ENCODE peak calls at places on chromosomes 16 and 17, in four cellular contexts. A is nephron progenitor cell, W is non-pigmented ciliary epithelial cell, S is adipocyte. N is an unnamed sample.

GRCh38 chr17:44581868-44582267 is 24.6 kb downstream of the FZD2 start:
- DNase-seq in A (no peak), W (no peak), S (no peak), N (no peak)

GRCh38 chr17:1733047-1733357 is 8.5 kb downstream of the WDR81 start:
- DNase-seq in A (no peak), W (no peak), S (no peak), N (no peak)

GRCh38 chr16:75244225-75244792 is 7.1 kb downstream of the BCAR1 start:
- DNase-seq in A (no peak), W (no peak), S (peak; percentile 68), N (no peak)

GRCh38 chr16:30985401-30986128 is 558 bp downstream of the HSD3B7 start:
- DNase-seq in A (no peak), W (no peak), S (no peak), N (no peak)

GRCh38 chr17:4635823-4636375 is 5.6 kb downstream of the ALOX15 start:
- DNase-seq in A (no peak), W (no peak), S (no peak), N (no peak)

GRCh38 chr17:46834846-46835245 is 16.4 kb upstream of the WNT3 start:
- DNase-seq in A (no peak), W (no peak), S (no peak), N (no peak)

GRCh38 chr17:46889992-46890564 is 32.9 kb upstream of the GOSR2 start:
- DNase-seq in A (no peak), W (no peak), S (no peak), N (no peak)

GRCh38 chr17:40124279-40125141 is 2.7 kb downstream of the MSL1 start:
- DNase-seq in A (no peak), W (no peak), S (peak; percentile 63), N (no peak)

GRCh38 chr16:84308120-84308519 is 13.4 kb downstream of the WFDC1 start:
- DNase-seq in A (peak; percentile 78), W (no peak), S (peak; percentile 66), N (peak; percentile 12)

GRCh38 chr17:29283496-29283895 is 10.5 kb downstream of the NUFIP2 start:
- DNase-seq in A (no peak), W (no peak), S (peak; percentile 61), N (no peak)

GRCh38 chr16:70520612-70521297 is 2.6 kb downstream of the COG4 start:
- DNase-seq in A (no peak), W (peak; percentile 59), S (peak; percentile 58), N (no peak)

GRCh38 chr16:30567991-30568638 is 3.4 kb downstream of the ZNF688 start:
- DNase-seq in A (no peak), W (no peak), S (peak; percentile 58), N (no peak)

GRCh38 chr17:47905221-47905733 is 9.2 kb downstream of the SP2 start:
- DNase-seq in A (no peak), W (peak; percentile 37), S (peak; percentile 87), N (no peak)

GRCh38 chr16:53465606-53466290 is 31.5 kb downstream of the RBL2 start:
- DNase-seq in A (no peak), W (peak; percentile 58), S (peak; percentile 63), N (peak; percentile 39)

GRCh38 chr17:78883090-78883532 is 19.9 kb downstream of the CEP295NL start:
- DNase-seq in A (no peak), W (no peak), S (peak; percentile 87), N (no peak)

GRCh38 chr17:74337834-74338500 is 11.9 kb downstream of the KIF19 start:
- DNase-seq in A (no peak), W (no peak), S (no peak), N (no peak)

GRCh38 chr17:49217651-49218413 is 7.3 kb downstream of the ABI3 start:
- DNase-seq in A (no peak), W (no peak), S (no peak), N (no peak)

GRCh38 chr17:42880776-42881175 is 19.8 kb upstream of the G6PC1 start:
- DNase-seq in A (no peak), W (no peak), S (no peak), N (no peak)

GRCh38 chr17:79607941-79608728 is 2.7 kb downstream of the RBFOX3 start:
- DNase-seq in A (peak; percentile 92), W (no peak), S (peak; percentile 28), N (no peak)

GRCh38 chr17:58189436-58190146 is 2.9 kb upstream of the EPX start:
- DNase-seq in A (no peak), W (peak; percentile 56), S (peak; percentile 54), N (no peak)

GRCh38 chr17:46773676-46774075 is 44.8 kb downstream of the WNT3 start:
- DNase-seq in A (no peak), W (no peak), S (no peak), N (no peak)

GRCh38 chr17:6506679-6507231 is 49.6 kb downstream of the PITPNM3 start:
- DNase-seq in A (no peak), W (no peak), S (peak; percentile 59), N (no peak)

GRCh38 chr16:27706803-27707685 is 157.1 kb downstream of the KATNIP start:
- DNase-seq in A (no peak), W (no peak), S (no peak), N (no peak)